ENCODE peak calls at places on chromosomes 11 and 22, in eight cellular contexts. One of them, this sample, is unnamed.

GRCh38 chr22:36160499-36160942 is at the start of gene APOL3:
- DNase-seq in GM10248: peak; percentile 34
- DNase-seq in activated T-helper 9 cell treated with anti-CD3 and anti-CD28 coated beads, Interleukin-2, amount 50 U/mL, for 16 hours: peak; percentile 15
- DNase-seq in H54: peak; percentile 15
- DNase-seq in psoas muscle: peak; percentile 70
- DNase-seq in GM18507: no peak
- DNase-seq in CD4-positive, CD25-positive, alpha-beta regulatory T cell: peak; percentile 26
- DNase-seq in PC-3: peak; percentile 29
- DNase-seq in this sample: peak; percentile 28

GRCh38 chr11:90803781-90804180 is 580.9 kb upstream of the CHORDC1 start:
- DNase-seq in GM10248: no peak
- DNase-seq in activated T-helper 9 cell treated with anti-CD3 and anti-CD28 coated beads, Interleukin-2, amount 50 U/mL, for 16 hours: no peak
- DNase-seq in H54: no peak
- DNase-seq in psoas muscle: no peak
- DNase-seq in GM18507: no peak
- DNase-seq in CD4-positive, CD25-positive, alpha-beta regulatory T cell: no peak
- DNase-seq in PC-3: peak; percentile 34
- DNase-seq in this sample: peak; percentile 17

GRCh38 chr11:104003491-104003890 is 32.9 kb upstream of the DDI1 start:
- DNase-seq in GM10248: no peak
- DNase-seq in activated T-helper 9 cell treated with anti-CD3 and anti-CD28 coated beads, Interleukin-2, amount 50 U/mL, for 16 hours: no peak
- DNase-seq in H54: no peak
- DNase-seq in psoas muscle: no peak
- DNase-seq in GM18507: no peak
- DNase-seq in CD4-positive, CD25-positive, alpha-beta regulatory T cell: no peak
- DNase-seq in PC-3: no peak
- DNase-seq in this sample: no peak

GRCh38 chr11:832529-833113 is at the start of gene CD151:
- DNase-seq in GM10248: peak; percentile 85
- DNase-seq in activated T-helper 9 cell treated with anti-CD3 and anti-CD28 coated beads, Interleukin-2, amount 50 U/mL, for 16 hours: no peak
- DNase-seq in H54: no peak
- DNase-seq in psoas muscle: no peak
- DNase-seq in GM18507: no peak
- DNase-seq in CD4-positive, CD25-positive, alpha-beta regulatory T cell: peak; percentile 39
- DNase-seq in PC-3: peak; percentile 60
- DNase-seq in this sample: no peak

GRCh38 chr11:86571273-86571948 is 101.0 kb downstream of the ME3 start:
- DNase-seq in GM10248: no peak
- DNase-seq in activated T-helper 9 cell treated with anti-CD3 and anti-CD28 coated beads, Interleukin-2, amount 50 U/mL, for 16 hours: no peak
- DNase-seq in H54: no peak
- DNase-seq in psoas muscle: no peak
- DNase-seq in GM18507: no peak
- DNase-seq in CD4-positive, CD25-positive, alpha-beta regulatory T cell: no peak
- DNase-seq in PC-3: peak; percentile 19
- DNase-seq in this sample: no peak

GRCh38 chr22:26887456-26887855 is 230.1 kb downstream of the MIAT start:
- DNase-seq in GM10248: no peak
- DNase-seq in activated T-helper 9 cell treated with anti-CD3 and anti-CD28 coated beads, Interleukin-2, amount 50 U/mL, for 16 hours: no peak
- DNase-seq in H54: peak; percentile 23
- DNase-seq in psoas muscle: no peak
- DNase-seq in GM18507: no peak
- DNase-seq in CD4-positive, CD25-positive, alpha-beta regulatory T cell: no peak
- DNase-seq in PC-3: no peak
- DNase-seq in this sample: peak; percentile 12

GRCh38 chr11:44990665-44991064 is 40.0 kb upstream of the TP53I11 start:
- DNase-seq in GM10248: no peak
- DNase-seq in activated T-helper 9 cell treated with anti-CD3 and anti-CD28 coated beads, Interleukin-2, amount 50 U/mL, for 16 hours: no peak
- DNase-seq in H54: no peak
- DNase-seq in psoas muscle: no peak
- DNase-seq in GM18507: no peak
- DNase-seq in CD4-positive, CD25-positive, alpha-beta regulatory T cell: no peak
- DNase-seq in PC-3: no peak
- DNase-seq in this sample: no peak

GRCh38 chr22:49703391-49703926 is 124.2 kb downstream of the BRD1 start:
- DNase-seq in GM10248: no peak
- DNase-seq in activated T-helper 9 cell treated with anti-CD3 and anti-CD28 coated beads, Interleukin-2, amount 50 U/mL, for 16 hours: no peak
- DNase-seq in H54: no peak
- DNase-seq in psoas muscle: no peak
- DNase-seq in GM18507: no peak
- DNase-seq in CD4-positive, CD25-positive, alpha-beta regulatory T cell: no peak
- DNase-seq in PC-3: no peak
- DNase-seq in this sample: no peak

GRCh38 chr11:117663826-117664225 is 133.2 kb downstream of the DSCAML1 start:
- DNase-seq in GM10248: no peak
- DNase-seq in activated T-helper 9 cell treated with anti-CD3 and anti-CD28 coated beads, Interleukin-2, amount 50 U/mL, for 16 hours: no peak
- DNase-seq in H54: no peak
- DNase-seq in psoas muscle: no peak
- DNase-seq in GM18507: no peak
- DNase-seq in CD4-positive, CD25-positive, alpha-beta regulatory T cell: no peak
- DNase-seq in PC-3: no peak
- DNase-seq in this sample: no peak

GRCh38 chr11:111417766-111418435 is 38.8 kb upstream of the POU2AF1 start:
- DNase-seq in GM10248: no peak
- DNase-seq in activated T-helper 9 cell treated with anti-CD3 and anti-CD28 coated beads, Interleukin-2, amount 50 U/mL, for 16 hours: no peak
- DNase-seq in H54: no peak
- DNase-seq in psoas muscle: peak; percentile 37
- DNase-seq in GM18507: peak; percentile 32
- DNase-seq in CD4-positive, CD25-positive, alpha-beta regulatory T cell: no peak
- DNase-seq in PC-3: no peak
- DNase-seq in this sample: peak; percentile 8

This sample was measured in bronchial epithelial cell.